ENCODE peak calls at places on chromosomes 4 and X, in four cellular contexts. Q is GM12878, F is HepG2, G is K562. K is an unnamed sample.

GRCh38 chr4:165754664-165755063 is 118.4 kb upstream of the TLL1 start:
- DNase-seq in F (no peak), Q (no peak), G (no peak), K (no peak)

GRCh38 chrX:107552976-107553375 is 75.3 kb upstream of the PRPS1 start:
- DNase-seq in F (no peak), G (no peak), Q (no peak), K (no peak)

GRCh38 chr4:167774646-167775045 is 317.7 kb upstream of the ANXA10 start:
- DNase-seq in F (no peak), Q (no peak), G (no peak), K (no peak)

GRCh38 chr4:23853986-23854385 is 35.9 kb downstream of the PPARGC1A start:
- DNase-seq in G (no peak), F (no peak), Q (no peak), K (no peak)

GRCh38 chrX:100895365-100896075 is 21.4 kb upstream of the NOX1 start:
- DNase-seq in G (no peak), F (peak), Q (no peak), K (peak)

GRCh38 chrX:124717537-124717936 is 371.2 kb downstream of the SH2D1A start:
- DNase-seq in Q (no peak), G (no peak), F (no peak), K (no peak)

GRCh38 chr4:37717575-37717974 is 31.4 kb upstream of the RELL1 start:
- DNase-seq in G (no peak), F (no peak), Q (no peak), K (no peak)

GRCh38 chr4:80070880-80071620 is 2.0 kb downstream of the ANTXR2 start:
- DNase-seq in Q (no peak), F (peak), G (no peak), K (peak)

GRCh38 chr4:152408514-152409327 is 127.2 kb downstream of the FBXW7 start:
- DNase-seq in Q (no peak), F (peak), G (peak), K (peak)

GRCh38 chr4:181148470-181148869 is 1094.7 kb upstream of the TENM3 start:
- DNase-seq in Q (no peak), F (no peak), G (no peak), K (no peak)

GRCh38 chr4:169017971-169018370 is 7.9 kb upstream of the CBR4 start:
- DNase-seq in Q (no peak), F (no peak), G (no peak), K (no peak)

GRCh38 chr4:79273918-79274317 is 51.9 kb downstream of the NAA11 start:
- DNase-seq in Q (no peak), F (no peak), G (no peak), K (no peak)

GRCh38 chr4:147674073-147674472 is 9.9 kb downstream of the PRMT9 start:
- DNase-seq in F (no peak), G (no peak), Q (no peak), K (no peak)

GRCh38 chrX:111880735-111881134 is 4.8 kb downstream of the TRPC5OS start:
- DNase-seq in Q (no peak), G (no peak), F (no peak), K (no peak)

GRCh38 chr4:102665527-102665926 is 95.2 kb downstream of the MANBA start:
- DNase-seq in F (no peak), Q (no peak), G (no peak), K (no peak)

GRCh38 chr4:71396382-71396781 is 57.6 kb downstream of the SLC4A4 start:
- DNase-seq in Q (no peak), G (no peak), F (no peak), K (no peak)

GRCh38 chrX:63012574-63012973 is 338.6 kb downstream of the SPIN4 start:
- DNase-seq in G (no peak), Q (no peak), F (no peak), K (no peak)

DNA sequence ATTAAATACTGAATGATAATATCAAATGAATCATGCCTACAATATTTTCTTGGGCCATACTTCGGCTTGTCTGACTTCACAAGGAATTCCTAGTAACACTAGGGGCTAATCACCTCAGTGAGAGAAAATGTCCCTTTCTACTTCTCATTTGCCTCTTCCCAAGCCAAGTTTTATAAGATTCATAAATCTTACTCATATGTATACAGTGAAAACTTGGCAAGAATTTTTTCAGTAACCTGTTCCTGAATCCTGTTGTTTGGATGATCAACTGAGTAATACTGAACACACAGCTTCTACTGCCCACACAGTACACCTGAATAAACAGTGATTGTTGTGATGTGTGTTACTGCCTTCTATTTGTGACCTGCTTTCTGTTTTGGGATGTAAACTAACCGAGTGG is 16.5 kb downstream of the TMPRSS11E start:
- DNase-seq in F (no peak), Q (no peak), G (no peak), K (no peak)
- TF ChIP-seq MYC in F (no peak), Q (no peak), G (no peak), K (no peak)

GRCh38 chr4:173504181-173504503 is 25.9 kb downstream of the HAND2 start:
- DNase-seq in G (no peak), Q (no peak), F (no peak), K (no peak)

GRCh38 chr4:173507471-173508385 is 22.3 kb downstream of the HAND2 start:
- DNase-seq in Q (no peak), F (no peak), G (no peak), K (no peak)

GRCh38 chr4:173508386-173509002 is 21.5 kb downstream of the HAND2 start:
- DNase-seq in G (no peak), Q (no peak), F (no peak), K (no peak)

GRCh38 chr4:173506780-173507211 is 23.2 kb downstream of the HAND2 start:
- DNase-seq in F (no peak), G (no peak), Q (no peak), K (no peak)

DNA sequence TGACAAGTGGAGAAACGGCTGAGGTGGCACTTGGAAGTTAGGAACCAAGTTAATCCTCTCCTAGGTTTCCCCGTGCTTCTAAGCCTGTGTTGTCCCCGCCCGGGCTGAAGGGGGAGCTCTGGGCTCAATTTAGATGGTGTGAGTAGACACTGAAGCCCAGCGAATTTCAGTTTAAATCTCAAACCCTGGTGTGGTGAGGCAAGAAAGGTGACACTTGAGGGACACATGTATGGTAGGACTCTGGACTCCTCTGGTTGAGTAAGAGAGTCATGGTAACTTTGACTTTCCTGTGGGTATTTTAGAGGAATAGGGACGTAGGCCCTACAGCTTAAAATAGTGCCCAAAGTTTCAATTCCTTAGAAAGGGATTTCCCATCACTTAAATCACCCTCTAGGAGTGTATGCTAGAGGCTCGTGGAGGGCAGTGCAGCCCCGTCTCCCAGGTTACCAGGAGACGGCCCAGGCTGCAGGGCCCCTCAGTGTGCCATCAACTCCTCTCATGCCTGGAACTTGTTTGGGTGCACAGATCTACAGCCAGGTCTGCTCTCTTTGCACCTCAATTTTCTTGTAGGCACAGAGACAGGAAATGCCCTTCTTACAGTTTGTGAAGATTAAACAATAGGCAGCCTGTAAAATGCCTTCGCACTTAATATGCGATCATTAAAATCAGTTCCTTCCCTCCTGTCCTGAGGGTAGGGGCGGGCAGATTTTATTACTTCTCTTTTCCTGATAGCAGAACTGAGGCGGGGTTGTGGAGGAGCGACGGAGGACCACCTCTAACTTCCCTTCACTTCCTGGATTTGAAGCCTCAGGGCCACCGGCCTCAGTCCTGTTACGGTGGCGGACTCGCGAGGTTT is 23.9 kb downstream of the HAND2 start:
- DNase-seq in Q (peak), G (peak), F (peak), K (peak)
- TF ChIP-seq EZH2 in Q (no peak), G (no peak), F (no peak), K (peak)

GRCh38 chr4:1232661-1233621 is 16.0 kb downstream of the CTBP1 start:
- DNase-seq in G (no peak), F (no peak), Q (no peak), K (peak)

GRCh38 chr4:1234811-1235292 is 14.1 kb downstream of the CTBP1 start:
- DNase-seq in G (no peak), F (no peak), Q (no peak), K (no peak)

GRCh38 chr4:1233641-1234277 is 15.2 kb downstream of the CTBP1 start:
- DNase-seq in G (no peak), Q (no peak), F (no peak), K (peak)

GRCh38 chr4:1235381-1236102 is 13.4 kb downstream of the CTBP1 start:
- DNase-seq in Q (no peak), F (no peak), G (no peak), K (no peak)

DNA sequence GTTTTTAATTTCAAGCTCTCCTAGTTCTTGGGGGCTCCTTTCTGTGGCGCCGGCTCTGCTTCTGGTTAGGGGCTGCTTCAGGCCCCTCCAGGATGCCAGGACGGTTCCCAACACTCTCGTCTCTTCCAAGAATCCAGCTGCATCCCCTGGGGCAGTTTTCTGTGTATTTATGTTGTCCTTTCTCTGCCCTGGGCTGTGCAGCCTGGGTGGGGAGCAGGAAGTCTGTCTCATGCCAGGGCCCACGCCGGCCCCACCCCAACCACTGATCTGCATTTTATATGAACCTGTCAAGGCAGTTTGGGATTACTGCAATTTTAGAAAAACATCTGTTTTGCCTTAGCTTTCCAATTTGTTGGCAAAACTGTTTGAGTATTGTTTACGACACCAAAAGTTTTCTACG is 14.6 kb downstream of the CTBP1 start:
- DNase-seq in G (no peak), F (no peak), Q (no peak), K (peak)
- TF ChIP-seq MYC in G (no peak), F (no peak), Q (no peak), K (no peak)

GRCh38 chr4:153788419-153789276 is at the start of gene SFRP2:
- DNase-seq in G (no peak), Q (no peak), F (no peak), K (no peak)

GRCh38 chr4:153792007-153792892 is 3.4 kb upstream of the SFRP2 start:
- DNase-seq in Q (no peak), F (no peak), G (peak), K (no peak)

GRCh38 chr4:153792893-153793227 is 4.0 kb upstream of the SFRP2 start:
- DNase-seq in G (no peak), F (no peak), Q (no peak), K (no peak)

GRCh38 chr4:153789741-153790651 is 1.1 kb upstream of the SFRP2 start:
- DNase-seq in F (no peak), G (no peak), Q (no peak), K (no peak)

GRCh38 chr4:153790962-153791551 is 2.2 kb upstream of the SFRP2 start:
- DNase-seq in Q (no peak), F (no peak), G (no peak), K (no peak)
- TF ChIP-seq EZH2 in Q (no peak), F (no peak), G (no peak), K (no peak)

GRCh38 chr4:77185681-77186080 is 28.7 kb downstream of the CCNG2 start:
- DNase-seq in F (no peak), G (no peak), Q (no peak), K (no peak)
- TF ChIP-seq MYC in F (no peak), G (no peak), Q (no peak), K (no peak)

GRCh38 chr4:15776871-15777648 is 1.1 kb upstream of the CD38 start:
- DNase-seq in F (no peak), G (no peak), Q (no peak), K (no peak)

GRCh38 chr4:15778742-15779231 is 659 bp downstream of the CD38 start:
- DNase-seq in G (no peak), Q (no peak), F (no peak), K (no peak)

GRCh38 chr4:15779336-15779735 is 1.2 kb downstream of the CD38 start:
- DNase-seq in G (no peak), F (peak), Q (no peak), K (peak)

GRCh38 chr4:15777697-15778096 is 431 bp upstream of the CD38 start:
- DNase-seq in G (no peak), F (no peak), Q (no peak), K (no peak)

GRCh38 chr4:15778191-15778741 is at the start of gene CD38:
- DNase-seq in G (no peak), F (no peak), Q (peak), K (no peak)
- TF ChIP-seq EZH2 in G (no peak), F (no peak), Q (no peak), K (peak)

DNA sequence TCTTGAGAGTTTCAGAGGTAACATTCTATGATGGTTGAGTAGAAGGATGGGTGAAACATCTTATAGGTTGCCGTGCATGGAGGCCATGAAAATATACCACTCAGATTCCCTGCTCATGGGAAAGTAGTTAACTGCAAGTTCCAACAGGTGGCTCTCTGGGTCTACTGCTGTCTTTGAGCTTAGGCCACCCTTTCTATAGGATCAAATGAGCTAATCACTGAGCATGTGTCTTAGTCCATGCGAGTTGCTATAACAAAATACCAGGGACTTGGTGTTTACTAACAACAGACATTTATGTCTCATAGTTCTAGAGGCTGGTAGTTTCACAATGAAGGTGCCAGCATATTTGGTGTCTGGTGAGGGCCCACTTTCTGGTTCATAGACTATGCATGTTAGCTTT is 144.8 kb upstream of the UNC5C start:
- DNase-seq in G (no peak), Q (no peak), F (no peak), K (peak)
- TF ChIP-seq MYC in G (no peak), Q (no peak), F (no peak), K (no peak)

DNA sequence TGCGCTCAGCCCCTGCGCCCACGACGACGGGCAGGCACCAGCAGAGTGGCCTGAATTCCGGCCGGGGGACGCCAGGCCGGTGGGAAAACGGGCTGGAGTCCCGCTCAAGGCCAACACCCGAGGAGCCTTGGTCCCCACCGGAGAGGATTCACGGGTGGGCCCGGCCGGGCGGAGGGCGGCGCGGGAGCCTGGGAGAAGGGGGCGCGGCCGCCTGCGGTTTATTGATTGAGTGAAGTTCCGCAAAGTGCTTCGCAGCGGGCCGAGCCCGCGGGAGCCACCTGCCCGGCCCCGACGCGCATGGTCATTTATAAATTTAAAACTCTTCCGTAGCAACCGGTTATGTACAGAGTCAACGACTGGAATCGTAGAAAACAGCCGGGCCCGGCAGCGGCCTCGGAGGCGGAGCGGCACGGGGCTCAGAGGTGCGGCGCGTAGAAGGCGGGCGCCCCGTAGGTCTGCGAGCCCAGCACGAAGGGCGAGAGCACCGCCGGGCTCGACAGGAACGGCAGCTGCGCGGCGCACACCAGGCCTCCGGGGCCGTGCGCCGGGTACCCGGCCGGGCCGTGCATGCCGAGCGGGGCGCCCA is 3.6 kb downstream of the NKX1-1 start:
- DNase-seq in F (no peak), Q (no peak), G (no peak), K (no peak)
- TF ChIP-seq EZH2 in F (no peak), Q (no peak), G (no peak), K (peak)

GRCh38 chr4:126850286-126850685 is 782.5 kb upstream of the INTU start:
- DNase-seq in G (peak), F (no peak), Q (no peak), K (peak)
- TF ChIP-seq MYC in G (no peak), F (no peak), Q (no peak), K (no peak)

GRCh38 chr4:110636677-110637407 is 14.0 kb upstream of the PITX2 start:
- DNase-seq in F (no peak), Q (no peak), G (no peak), K (no peak)
- TF ChIP-seq EZH2 in F (no peak), Q (no peak), G (no peak), K (peak)